ENCODE peak calls at places on chromosomes 4 and X, in six cellular contexts. D, I, O, C, E and G are unnamed samples.

GRCh38 chrX:111145878-111146277 is 49.9 kb downstream of the PAK3 start:
- DNase-seq in D (no peak), I (no peak), O (no peak), C (no peak), E (no peak), G (no peak)

GRCh38 chr4:190020790-190021717 is 6.0 kb downstream of the FRG2 start:
- DNase-seq in D (peak), I (peak), O (peak), C (no peak), E (peak), G (peak)

GRCh38 chr4:28799696-28800095 is 1920.5 kb upstream of the PCDH7 start:
- DNase-seq in D (no peak), I (no peak), O (no peak), C (no peak), E (no peak), G (no peak)

GRCh38 chrX:38220936-38221386 is 290 bp upstream of the SRPX start:
- DNase-seq in D (no peak), I (no peak), O (peak), C (no peak), E (no peak), G (no peak)

GRCh38 chrX:151780621-151781020 is 46.1 kb downstream of the CNGA2 start:
- DNase-seq in D (no peak), I (no peak), O (no peak), C (no peak), E (no peak), G (no peak)

GRCh38 chr4:88137112-88137511 is 21.3 kb downstream of the ABCG2 start:
- DNase-seq in D (no peak), I (no peak), O (peak), C (no peak), E (no peak), G (no peak)

GRCh38 chr4:76570141-76570989 is 135.3 kb downstream of the SHROOM3 start:
- DNase-seq in D (peak), I (no peak), O (peak), C (no peak), E (no peak), G (no peak)

GRCh38 chrX:149374751-149375150 is 130.4 kb downstream of the IDS start:
- DNase-seq in D (no peak), I (no peak), O (no peak), C (no peak), E (peak), G (no peak)

GRCh38 chr4:157425897-157426296 is 205.4 kb downstream of the GRIA2 start:
- DNase-seq in D (no peak), I (no peak), O (no peak), C (no peak), E (no peak), G (no peak)

GRCh38 chrX:118495958-118496762 is 545 bp downstream of the DOCK11 start:
- DNase-seq in D (peak), I (peak), O (no peak), C (no peak), E (no peak), G (peak)

GRCh38 chr4:150960818-150961217 is 54.3 kb downstream of the LRBA start:
- DNase-seq in D (peak), I (no peak), O (no peak), C (no peak), E (peak), G (no peak)
- TF ChIP-seq CTCF in D (peak), I (no peak), O (peak), C (peak), E (peak), G (no peak)

GRCh38 chr4:89287945-89288344 is 19.7 kb downstream of the GPRIN3 start:
- DNase-seq in D (no peak), I (no peak), O (no peak), C (no peak), E (no peak), G (no peak)

GRCh38 chr4:89283226-89283974 is 24.2 kb downstream of the GPRIN3 start:
- DNase-seq in D (peak), I (no peak), O (no peak), C (no peak), E (peak), G (no peak)

GRCh38 chr4:89285735-89286134 is 21.9 kb downstream of the GPRIN3 start:
- DNase-seq in D (no peak), I (no peak), O (no peak), C (no peak), E (no peak), G (no peak)

GRCh38 chr4:89284828-89285227 is 22.8 kb downstream of the GPRIN3 start:
- DNase-seq in D (no peak), I (no peak), O (no peak), C (no peak), E (no peak), G (no peak)

DNA sequence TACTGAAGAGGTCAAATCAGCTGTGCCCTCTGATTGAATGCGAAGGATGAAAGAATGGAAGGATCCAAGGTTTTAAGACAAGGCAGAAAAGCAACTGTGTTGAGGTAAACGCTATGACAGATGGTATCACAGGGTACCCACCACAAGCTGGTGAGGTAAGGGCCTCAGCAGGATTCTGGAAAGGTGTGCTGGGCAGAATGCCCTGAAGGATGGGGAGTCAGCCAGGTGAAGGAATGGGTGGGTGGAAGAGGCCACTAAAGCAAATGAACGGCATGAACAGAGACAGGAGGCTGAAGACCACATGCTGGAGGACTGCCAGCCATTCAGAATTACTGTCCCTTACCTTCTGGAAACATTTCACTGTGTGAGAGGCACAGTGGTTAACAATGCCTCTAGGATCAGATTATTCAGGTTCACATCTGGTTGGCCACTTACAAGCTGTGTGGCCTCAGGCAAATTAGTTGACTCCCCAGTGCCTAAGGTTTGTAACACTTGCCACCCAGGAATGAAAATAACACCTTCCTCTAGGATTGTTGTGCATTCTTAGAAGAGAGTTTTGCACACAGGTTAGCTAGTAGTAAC is 23.5 kb downstream of the GPRIN3 start:
- DNase-seq in D (no peak), I (no peak), O (no peak), C (no peak), E (no peak), G (no peak)
- TF ChIP-seq CTCF in D (no peak), I (no peak), O (no peak), C (no peak), E (no peak), G (no peak)

GRCh38 chr4:180028682-180029081 is 2214.5 kb upstream of the TENM3 start:
- DNase-seq in D (peak), I (no peak), O (peak), C (peak), E (no peak), G (no peak)
- TF ChIP-seq CTCF in D (peak), I (peak), O (peak), C (peak), E (no peak), G (no peak)

DNA sequence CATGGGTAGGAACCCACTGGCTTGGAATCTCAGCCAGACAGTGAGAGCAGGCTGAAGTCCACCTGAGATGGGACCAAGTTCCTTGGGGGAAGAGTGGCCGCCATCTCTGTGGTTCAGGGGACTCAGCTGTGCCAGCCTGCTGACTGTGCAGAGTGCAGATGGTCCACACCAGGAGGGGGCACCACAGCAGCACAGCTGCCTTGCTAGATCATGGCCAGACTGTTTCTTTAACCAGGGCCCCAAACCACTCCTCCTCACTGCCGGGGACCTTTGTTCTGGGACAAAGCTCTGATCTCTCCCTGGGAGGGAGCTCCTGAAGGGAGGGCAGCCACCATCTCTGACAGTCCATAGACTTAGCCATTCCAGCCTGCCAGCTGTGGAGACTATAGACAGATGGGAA is 2189.6 kb downstream of the PCDH7 start:
- DNase-seq in D (peak), I (peak), O (no peak), C (no peak), E (no peak), G (no peak)
- TF ChIP-seq CTCF in D (no peak), I (no peak), O (no peak), C (no peak), E (peak), G (no peak)

GRCh38 chrX:124028177-124028576 is 66.7 kb downstream of the STAG2 start:
- DNase-seq in D (no peak), I (no peak), O (peak), C (no peak), E (peak), G (no peak)

GRCh38 chrX:124030520-124030919 is 69.0 kb downstream of the STAG2 start:
- DNase-seq in D (no peak), I (no peak), O (no peak), C (no peak), E (no peak), G (no peak)

GRCh38 chrX:124035657-124036056 is 74.2 kb downstream of the STAG2 start:
- DNase-seq in D (no peak), I (no peak), O (no peak), C (no peak), E (no peak), G (no peak)

GRCh38 chrX:124033821-124034220 is 72.3 kb downstream of the STAG2 start:
- DNase-seq in D (no peak), I (no peak), O (peak), C (no peak), E (peak), G (no peak)
- TF ChIP-seq CTCF in D (no peak), I (no peak), O (no peak), C (no peak), E (no peak), G (no peak)

DNA sequence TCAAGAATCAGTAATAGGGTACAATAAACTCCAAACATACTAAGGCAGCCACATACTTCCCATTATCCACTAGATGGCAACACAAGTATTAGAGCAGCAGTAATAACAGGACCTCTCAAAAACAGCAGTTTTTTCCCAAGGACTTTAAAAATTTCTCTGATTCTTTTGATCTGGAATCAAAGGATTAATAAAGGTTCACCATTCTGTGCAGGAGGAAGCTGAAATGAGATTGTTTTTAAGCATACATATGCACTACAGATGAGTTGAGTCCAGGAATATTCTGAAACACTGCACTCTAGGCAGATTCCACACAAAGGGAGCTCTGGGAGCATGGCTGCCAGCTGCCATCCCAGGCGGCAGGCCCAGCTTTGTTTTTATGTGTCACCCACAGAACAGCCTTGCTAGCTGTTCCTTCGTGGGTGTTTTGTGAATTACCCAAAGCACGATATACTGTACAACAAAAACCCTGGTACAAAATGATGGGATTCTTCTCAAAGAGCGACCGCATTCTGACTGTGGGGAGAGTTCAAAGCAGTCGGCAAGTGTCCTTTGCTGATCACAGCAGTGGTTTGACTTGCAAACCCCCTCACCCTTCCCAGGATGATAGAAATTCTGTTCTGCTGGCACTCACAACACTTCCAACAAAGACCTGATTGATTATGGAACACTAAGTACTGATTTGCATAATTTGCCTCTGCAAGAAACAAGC is 61.0 kb downstream of the STX18 start:
- DNase-seq in D (no peak), I (no peak), O (peak), C (no peak), E (peak), G (no peak)
- TF ChIP-seq CTCF in D (peak), I (peak), O (peak), C (peak), E (peak), G (no peak)

GRCh38 chr4:35723973-35724372 is 520.3 kb downstream of the ARAP2 start:
- DNase-seq in D (no peak), I (no peak), O (no peak), C (no peak), E (no peak), G (no peak)

GRCh38 chr4:35730414-35730813 is 513.9 kb downstream of the ARAP2 start:
- DNase-seq in D (no peak), I (no peak), O (no peak), C (no peak), E (no peak), G (no peak)

GRCh38 chr4:35725131-35725530 is 519.2 kb downstream of the ARAP2 start:
- DNase-seq in D (no peak), I (no peak), O (no peak), C (no peak), E (no peak), G (no peak)
- TF ChIP-seq CTCF in D (no peak), I (no peak), O (no peak), C (no peak), E (no peak), G (no peak)

GRCh38 chr4:99879458-99879857 is 14.8 kb downstream of the LAMTOR3 start:
- DNase-seq in D (no peak), I (no peak), O (no peak), C (no peak), E (no peak), G (no peak)
- TF ChIP-seq CTCF in D (no peak), I (no peak), O (no peak), C (no peak), E (no peak), G (no peak)

GRCh38 chr4:154082760-154083530 is 294.1 kb upstream of the SFRP2 start:
- DNase-seq in D (peak), I (no peak), O (no peak), C (no peak), E (peak), G (no peak)
- TF ChIP-seq CTCF in D (peak), I (no peak), O (no peak), C (no peak), E (peak), G (no peak)

DNA sequence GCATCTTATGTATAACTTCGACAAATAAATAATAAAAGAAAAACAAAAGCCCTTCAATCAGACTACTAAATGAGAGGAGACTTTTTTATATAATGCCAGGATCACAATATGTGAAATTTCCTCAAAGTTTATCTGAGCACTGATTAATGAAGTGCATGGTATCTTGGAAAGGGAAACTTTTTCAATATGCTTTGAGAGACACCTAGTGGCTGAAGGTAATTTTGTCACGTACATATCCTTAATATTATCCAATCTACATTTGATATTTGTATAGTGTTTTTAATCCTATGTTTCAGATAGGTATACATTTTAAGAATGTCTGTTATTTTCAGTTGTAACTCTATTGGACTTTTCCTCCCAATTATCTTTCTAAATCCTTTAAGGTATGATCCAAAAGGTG is 146.8 kb downstream of the KLHL4 start:
- DNase-seq in D (peak), I (no peak), O (peak), C (no peak), E (no peak), G (no peak)
- TF ChIP-seq CTCF in D (peak), I (peak), O (peak), C (peak), E (no peak), G (no peak)